ENCODE peak calls at places on chromosomes 3 and 15, in four cellular contexts. H is HepG2, I is A549, F is K562. B is an unnamed sample.

GRCh38 chr3:46996689-46997452 is 17.4 kb downstream of the NBEAL2 start:
- DNase-seq in H (no peak), I (no peak), F (no peak), B (no peak)

GRCh38 chr3:120673116-120673515 is 8.9 kb downstream of the HGD start:
- DNase-seq in H (no peak), I (no peak), F (no peak), B (no peak)

GRCh38 chr3:30667250-30667585 is 60.8 kb downstream of the TGFBR2 start:
- DNase-seq in H (no peak), I (no peak), F (no peak), B (no peak)

GRCh38 chr15:49435201-49435600 is 12.2 kb downstream of the FGF7 start:
- DNase-seq in H (no peak), I (no peak), F (no peak), B (no peak)

GRCh38 chr15:70528270-70528706 is 235.1 kb downstream of the UACA start:
- DNase-seq in H (peak), I (no peak), F (peak), B (no peak)

GRCh38 chr3:15420871-15421270 is 6.5 kb downstream of the METTL6 start:
- DNase-seq in H (no peak), I (no peak), F (no peak), B (no peak)

GRCh38 chr3:55486857-55487375 is at the start of gene WNT5A:
- DNase-seq in H (no peak), I (no peak), F (no peak), B (peak)

GRCh38 chr3:139123377-139124095 is 78.8 kb upstream of the PRR23C start:
- DNase-seq in H (no peak), I (no peak), F (no peak), B (no peak)

GRCh38 chr3:107045791-107046190 is 331.4 kb upstream of the CCDC54 start:
- DNase-seq in H (no peak), I (no peak), F (no peak), B (no peak)

GRCh38 chr3:27826448-27826847 is 104.3 kb upstream of the EOMES start:
- DNase-seq in H (no peak), I (no peak), F (no peak), B (no peak)

GRCh38 chr3:11734-12133 is 184.8 kb upstream of the CHL1 start:
- DNase-seq in H (no peak), I (peak), F (no peak), B (no peak)

GRCh38 chr3:57007513-57008415 is 52.7 kb upstream of the SPATA12 start:
- DNase-seq in H (no peak), I (peak), F (peak), B (no peak)

GRCh38 chr3:37903320-37903719 is 41.6 kb downstream of the CTDSPL start:
- DNase-seq in H (peak), I (no peak), F (no peak), B (no peak)

GRCh38 chr15:25783607-25784131 is 79.5 kb downstream of the ATP10A start:
- DNase-seq in H (no peak), I (peak), F (peak), B (peak)

GRCh38 chr15:36468746-36469145 is 110.7 kb upstream of the CDIN1 start:
- DNase-seq in H (no peak), I (no peak), F (no peak), B (no peak)

GRCh38 chr3:162021206-162021605 is 524.6 kb downstream of the OTOL1 start:
- DNase-seq in H (no peak), I (no peak), F (no peak), B (no peak)

GRCh38 chr3:122255757-122256439 is 69.2 kb upstream of the CSTA start:
- DNase-seq in H (peak), I (no peak), F (no peak), B (no peak)

GRCh38 chr3:155634121-155634719 is 110.7 kb downstream of the PLCH1 start:
- DNase-seq in H (no peak), I (no peak), F (no peak), B (no peak)

GRCh38 chr15:31801152-31801551 is 229.2 kb upstream of the CHRNA7 start:
- DNase-seq in H (no peak), I (no peak), F (no peak), B (no peak)

GRCh38 chr3:164515256-164515655 is 563.0 kb downstream of the SI start:
- DNase-seq in H (no peak), I (no peak), F (no peak), B (no peak)

GRCh38 chr15:40238927-40239591 is at the start of gene PAK6:
- DNase-seq in H (no peak), I (peak), F (peak), B (peak)

GRCh38 chr15:28890711-28891495 is 5.1 kb downstream of the APBA2 start:
- DNase-seq in H (no peak), I (no peak), F (no peak), B (no peak)
- TF ChIP-seq HMGXB4 in H (no peak), I (no peak), F (no peak), B (no peak)

GRCh38 chr3:10351013-10351735 is 30.3 kb upstream of the SEC13 start:
- DNase-seq in H (no peak), I (peak), F (peak), B (peak)
- TF ChIP-seq HMGXB4 in H (no peak), I (no peak), F (no peak), B (no peak)

GRCh38 chr15:47027322-47027946 is 689.9 kb upstream of the SEMA6D start:
- DNase-seq in H (no peak), I (no peak), F (no peak), B (no peak)
- TF ChIP-seq HMGXB4 in H (no peak), I (no peak), F (no peak), B (no peak)

GRCh38 chr15:37877851-37878577 is 56.4 kb upstream of the TMCO5A start:
- DNase-seq in H (no peak), I (no peak), F (no peak), B (no peak)
- TF ChIP-seq HMGXB4 in H (no peak), I (no peak), F (no peak), B (no peak)

GRCh38 chr15:44663410-44664272 is at the start of gene SPG11:
- DNase-seq in H (peak), I (peak), F (peak), B (peak)
- TF ChIP-seq HMGXB4 in H (peak), I (no peak), F (peak), B (peak)

DNA sequence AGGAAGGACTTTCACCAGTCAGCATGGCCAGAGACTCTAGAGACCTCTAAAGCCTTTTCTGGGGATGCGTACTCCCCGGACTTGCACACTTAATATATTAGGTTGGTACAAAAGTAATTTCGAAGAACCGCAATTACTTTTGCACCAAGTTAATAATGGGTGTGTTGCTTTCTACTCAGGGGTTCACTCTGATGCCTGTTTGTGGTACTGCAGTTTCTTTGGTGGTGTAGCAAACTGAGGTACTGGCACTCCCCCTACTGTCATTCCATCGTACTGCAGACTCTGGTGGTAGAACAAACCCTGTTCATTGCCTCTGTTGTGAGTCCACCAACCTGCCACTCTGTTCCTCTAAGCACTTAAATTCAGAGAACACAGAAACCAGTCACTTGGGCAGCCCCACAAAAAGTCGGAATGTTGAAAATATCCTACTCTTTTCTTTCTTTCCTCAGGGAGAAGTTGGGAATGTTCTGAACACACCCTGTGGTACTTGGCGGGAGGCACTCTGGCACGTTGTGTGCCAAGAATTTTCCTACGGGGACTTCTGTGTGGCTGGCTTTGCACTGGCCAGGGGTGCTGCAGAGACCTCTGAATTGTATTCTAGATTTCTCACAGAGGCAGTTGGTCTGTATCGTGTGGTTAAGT is 46.3 kb downstream of the GABRG3 start:
- DNase-seq in H (peak), I (peak), F (peak), B (peak)
- TF ChIP-seq HMGXB4 in H (no peak), I (no peak), F (no peak), B (no peak)

DNA sequence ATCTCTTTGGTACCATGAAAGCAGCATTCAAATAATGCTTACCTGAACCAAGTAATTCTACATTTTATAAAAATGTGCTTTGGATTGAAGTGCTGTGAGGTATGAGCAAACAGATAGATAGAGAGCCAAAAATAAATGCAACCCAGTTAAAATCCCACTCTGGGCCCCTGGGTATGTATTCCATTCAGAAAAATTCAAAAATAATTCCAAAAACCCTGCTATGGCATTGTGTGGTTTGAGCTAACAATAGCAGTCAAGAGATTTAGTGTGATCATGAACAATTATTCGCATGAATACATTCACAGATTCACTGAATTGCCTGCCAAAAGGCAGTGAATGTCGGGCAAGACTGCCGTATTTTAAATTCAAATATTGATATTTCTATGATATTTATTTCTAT is 416.8 kb upstream of the MEIS2 start:
- DNase-seq in H (no peak), I (no peak), F (no peak), B (no peak)
- TF ChIP-seq HMGXB4 in H (no peak), I (no peak), F (no peak), B (no peak)